ENCODE peak calls at places on chromosome 11, in seven cellular contexts. C is esophagus squamous epithelium, T is fibroblast of the aortic adventitia, R is spleen, S is kidney epithelial cell, Y is dorsolateral prefrontal cortex, W is heart left ventricle. J is an unnamed sample.

GRCh38 chr11:6655020-6655789 is 404 bp downstream of the DCHS1 start:
- DNase-seq in Y (no peak), W (peak), R (peak), C (no peak), S (no peak), T (no peak), J (peak)

GRCh38 chr11:80841716-80842115 is 1400.9 kb upstream of the TENM4 start:
- DNase-seq in Y (no peak), T (peak), S (no peak), R (no peak), C (no peak), W (no peak), J (no peak)

GRCh38 chr11:125443767-125444311 is 52.2 kb downstream of the FEZ1 start:
- DNase-seq in W (no peak), Y (no peak), C (no peak), S (no peak), R (no peak), T (no peak), J (no peak)

GRCh38 chr11:112605093-112605666 is 344.5 kb upstream of the PLET1 start:
- DNase-seq in Y (no peak), S (no peak), W (no peak), C (no peak), R (no peak), T (peak), J (peak)

GRCh38 chr11:46896719-46897406 is 21.5 kb downstream of the LRP4 start:
- DNase-seq in C (no peak), Y (no peak), W (no peak), R (no peak), T (no peak), S (no peak), J (peak)

GRCh38 chr11:130715085-130715932 is 201.0 kb downstream of the SNX19 start:
- DNase-seq in S (no peak), C (no peak), T (no peak), Y (no peak), R (no peak), W (no peak), J (no peak)

GRCh38 chr11:59437770-59438169 is 1.5 kb downstream of the OR5A1 start:
- DNase-seq in W (no peak), T (no peak), S (no peak), R (no peak), Y (no peak), C (no peak), J (no peak)

GRCh38 chr11:22512457-22512856 is 113.2 kb downstream of the FANCF start:
- DNase-seq in Y (no peak), C (no peak), T (no peak), W (no peak), S (no peak), R (no peak), J (no peak)

DNA sequence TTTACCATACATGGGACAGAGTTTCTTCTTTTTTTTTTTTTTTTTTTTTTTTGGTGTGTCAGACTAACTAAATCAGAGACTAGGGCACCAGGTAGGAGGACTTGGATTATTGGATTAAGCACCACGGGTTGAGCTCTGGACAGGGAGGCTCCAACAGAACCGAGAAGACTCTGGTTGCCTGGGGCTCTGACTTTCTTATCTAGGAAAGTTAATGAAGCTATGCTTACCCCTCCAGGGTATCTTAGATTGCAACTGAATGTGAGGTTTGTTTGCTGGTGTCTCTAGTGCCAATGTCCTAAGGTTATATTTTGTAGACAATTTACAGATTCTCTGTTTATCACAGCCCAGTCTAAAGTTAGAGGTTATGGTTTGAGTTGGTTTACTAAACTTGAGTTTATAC is 18.1 kb downstream of the ETS1 start:
- DNase-seq in T (no peak), Y (no peak), S (no peak), W (no peak), C (no peak), R (no peak), J (no peak)
- H3K4me3 ChIP-seq in T (no peak), Y (no peak), S (no peak), W (no peak), C (no peak), R (no peak), J (no peak)

DNA sequence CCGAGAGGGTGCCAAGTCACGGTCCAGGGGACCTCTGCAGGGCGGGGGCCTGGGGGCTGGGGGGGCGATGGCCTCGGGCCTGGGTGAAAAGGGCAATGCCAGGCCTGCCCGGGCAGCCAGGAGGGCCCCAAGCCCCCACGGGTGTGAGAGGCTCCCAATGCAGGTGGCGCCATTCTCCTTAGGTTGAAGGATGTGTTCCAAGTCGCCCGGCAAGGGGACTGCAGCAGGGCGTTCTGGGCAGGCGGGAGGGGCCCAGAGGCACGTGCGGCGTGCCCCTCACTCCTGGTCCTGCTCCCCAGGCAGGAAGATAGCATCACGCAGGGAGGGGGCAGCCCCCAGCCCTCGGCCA is 730 bp upstream of the TNNI2 start:
- DNase-seq in T (no peak), R (no peak), S (no peak), W (no peak), C (no peak), Y (no peak), J (no peak)
- TF ChIP-seq CTCF in T (no peak), R (no peak), S (no peak), W (no peak), C (no peak), Y (no peak), J (no peak)

GRCh38 chr11:15072551-15073143 is 746 bp upstream of the CALCB start:
- DNase-seq in C (no peak), T (no peak), S (no peak), W (no peak), Y (no peak), R (no peak), J (no peak)
- H3K4me3 ChIP-seq in C (no peak), T (no peak), S (no peak), W (no peak), Y (no peak), R (no peak), J (no peak)

GRCh38 chr11:42329930-42330555 is 870.6 kb upstream of the LRRC4C start:
- DNase-seq in R (no peak), C (no peak), T (peak), Y (no peak), S (no peak), W (no peak), J (peak)
- TF ChIP-seq CTCF in R (no peak), C (no peak), T (no peak), Y (no peak), S (no peak), W (no peak), J (no peak)

GRCh38 chr11:67466962-67467771 is 1.9 kb downstream of the TMEM134 start:
- DNase-seq in W (no peak), T (no peak), C (no peak), S (no peak), Y (no peak), R (no peak), J (no peak)
- H3K4me3 ChIP-seq in W (no peak), T (peak), C (peak), S (no peak), Y (peak), R (peak), J (no peak)

GRCh38 chr11:105456950-105457349 is 152.9 kb upstream of the GRIA4 start:
- DNase-seq in S (no peak), T (no peak), C (no peak), R (no peak), Y (no peak), W (no peak), J (no peak)
- TF ChIP-seq CTCF in S (peak), T (no peak), C (no peak), R (no peak), Y (no peak), W (no peak), J (peak)

DNA sequence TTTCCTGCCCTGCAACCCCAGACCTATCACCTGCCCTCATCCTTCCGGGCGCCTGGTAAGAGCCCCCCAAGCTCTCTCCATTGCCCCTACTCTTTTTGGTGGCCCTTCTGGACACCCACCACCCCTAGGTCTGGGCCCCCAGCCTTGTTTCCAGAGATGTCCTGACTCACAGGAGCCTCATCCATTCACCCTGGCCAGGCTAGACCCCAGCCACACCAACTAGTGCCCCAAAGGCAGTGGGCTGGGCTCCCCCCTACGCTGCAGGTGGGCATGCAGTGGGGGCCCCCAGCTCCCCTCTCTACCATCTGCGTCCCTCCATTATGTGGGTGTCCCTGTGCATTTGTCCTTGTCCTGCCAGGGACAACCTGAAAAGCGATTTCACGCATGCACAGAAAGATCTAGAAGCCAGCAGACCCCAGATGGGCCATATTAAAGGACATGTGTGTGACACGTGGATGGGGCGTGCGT is 1.4 kb downstream of the MRGPRF start:
- DNase-seq in T (no peak), Y (no peak), R (peak), C (no peak), S (no peak), W (no peak), J (no peak)
- H3K4me3 ChIP-seq in T (peak), Y (peak), R (peak), C (peak), S (no peak), W (peak), J (peak)